ENCODE peak calls at places on chromosome 15, in four cellular contexts. One of them, this sample, is unnamed.

GRCh38 chr15:85920926-85921325 is 126.2 kb upstream of the KLHL25 start:
- DNase-seq in K562: no peak
- DNase-seq in WTC11: no peak
- DNase-seq in GM12878: no peak
- DNase-seq in this sample: no peak

GRCh38 chr15:27692438-27692837 is 406.7 kb downstream of the OCA2 start:
- DNase-seq in K562: no peak
- DNase-seq in WTC11: no peak
- DNase-seq in GM12878: no peak
- DNase-seq in this sample: no peak

GRCh38 chr15:32888221-32888761 is 170.5 kb downstream of the GREM1 start:
- DNase-seq in K562: no peak
- DNase-seq in WTC11: no peak
- DNase-seq in GM12878: no peak
- DNase-seq in this sample: no peak

GRCh38 chr15:97446138-97446537 is 514.4 kb upstream of the ARRDC4 start:
- DNase-seq in K562: no peak
- DNase-seq in WTC11: peak; percentile 14
- DNase-seq in GM12878: no peak
- DNase-seq in this sample: no peak

GRCh38 chr15:79197285-79197684 is 85.2 kb upstream of the ANKRD34C start:
- DNase-seq in K562: no peak
- DNase-seq in WTC11: no peak
- DNase-seq in GM12878: no peak
- DNase-seq in this sample: no peak

GRCh38 chr15:100338971-100339444 is 2.8 kb downstream of the ADAMTS17 start:
- DNase-seq in K562: peak; percentile 20
- DNase-seq in WTC11: peak; percentile 61
- DNase-seq in GM12878: no peak
- DNase-seq in this sample: peak; percentile 30

GRCh38 chr15:85397151-85397550 is 16.7 kb downstream of the AKAP13 start:
- DNase-seq in K562: no peak
- DNase-seq in WTC11: no peak
- DNase-seq in GM12878: no peak
- DNase-seq in this sample: no peak

GRCh38 chr15:42156266-42156922 is at the start of gene PLA2G4F:
- DNase-seq in K562: no peak
- DNase-seq in WTC11: no peak
- DNase-seq in GM12878: no peak
- DNase-seq in this sample: no peak

GRCh38 chr15:64443747-64444621 is 16.4 kb upstream of the ZNF609 start:
- DNase-seq in K562: peak; percentile 53
- DNase-seq in WTC11: no peak
- DNase-seq in GM12878: no peak
- DNase-seq in this sample: peak; percentile 10

GRCh38 chr15:66635817-66636216 is 66.2 kb upstream of the SMAD6 start:
- DNase-seq in K562: no peak
- DNase-seq in WTC11: no peak
- DNase-seq in GM12878: no peak
- DNase-seq in this sample: no peak

DNA sequence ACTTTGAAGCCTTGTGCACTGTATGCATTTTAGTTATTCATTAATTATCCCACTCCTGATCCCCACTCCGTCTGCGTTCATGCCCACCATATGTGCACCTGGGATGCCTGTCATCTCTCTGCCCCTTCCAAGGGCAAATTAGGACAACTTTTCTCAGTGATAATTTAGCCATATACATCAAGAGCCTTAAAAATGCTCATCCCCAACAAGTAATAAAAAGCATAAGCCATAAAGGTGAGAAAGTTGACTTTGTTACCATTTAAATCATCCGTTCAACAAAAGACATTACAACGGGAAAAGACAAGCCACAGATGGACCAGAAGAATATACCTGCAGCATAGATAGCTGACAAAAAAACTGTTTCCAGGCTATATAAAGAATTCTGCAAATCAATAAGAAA is 131.4 kb upstream of the LINGO1 start:
- DNase-seq in K562: no peak
- DNase-seq in WTC11: no peak
- DNase-seq in GM12878: no peak
- DNase-seq in this sample: no peak
- TF ChIP-seq TCF7 in K562: no peak
- TF ChIP-seq TCF7 in WTC11: no peak
- TF ChIP-seq TCF7 in GM12878: no peak
- TF ChIP-seq TCF7 in this sample: no peak

GRCh38 chr15:80779658-80780415 is 667 bp downstream of the CEMIP start:
- DNase-seq in K562: no peak
- DNase-seq in WTC11: peak; percentile 37
- DNase-seq in GM12878: no peak
- DNase-seq in this sample: peak; percentile 25
- TF ChIP-seq TCF7 in K562: no peak
- TF ChIP-seq TCF7 in WTC11: no peak
- TF ChIP-seq TCF7 in GM12878: no peak
- TF ChIP-seq TCF7 in this sample: no peak

DNA sequence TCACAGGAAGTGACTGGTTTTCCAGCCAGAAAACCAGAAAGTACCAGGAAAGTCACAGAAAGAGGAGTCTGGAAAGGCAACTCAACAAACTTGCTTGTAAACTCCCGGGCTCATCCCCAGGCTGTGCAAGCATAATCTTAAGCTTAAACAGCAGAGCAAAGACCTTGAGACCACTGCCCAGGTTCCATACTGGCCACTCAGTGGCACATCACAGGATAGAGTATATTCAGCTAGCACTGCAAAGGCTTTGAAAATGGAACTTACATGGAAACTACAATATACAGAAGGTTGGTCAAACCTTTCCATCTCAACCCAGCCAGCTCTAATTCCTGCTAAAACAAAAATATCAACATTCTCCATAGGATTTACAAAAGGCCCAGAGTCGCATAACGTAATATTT is 20.1 kb downstream of the DMXL2 start:
- DNase-seq in K562: no peak
- DNase-seq in WTC11: no peak
- DNase-seq in GM12878: no peak
- DNase-seq in this sample: no peak
- TF ChIP-seq TCF7 in K562: no peak
- TF ChIP-seq TCF7 in WTC11: no peak
- TF ChIP-seq TCF7 in GM12878: no peak
- TF ChIP-seq TCF7 in this sample: no peak

DNA sequence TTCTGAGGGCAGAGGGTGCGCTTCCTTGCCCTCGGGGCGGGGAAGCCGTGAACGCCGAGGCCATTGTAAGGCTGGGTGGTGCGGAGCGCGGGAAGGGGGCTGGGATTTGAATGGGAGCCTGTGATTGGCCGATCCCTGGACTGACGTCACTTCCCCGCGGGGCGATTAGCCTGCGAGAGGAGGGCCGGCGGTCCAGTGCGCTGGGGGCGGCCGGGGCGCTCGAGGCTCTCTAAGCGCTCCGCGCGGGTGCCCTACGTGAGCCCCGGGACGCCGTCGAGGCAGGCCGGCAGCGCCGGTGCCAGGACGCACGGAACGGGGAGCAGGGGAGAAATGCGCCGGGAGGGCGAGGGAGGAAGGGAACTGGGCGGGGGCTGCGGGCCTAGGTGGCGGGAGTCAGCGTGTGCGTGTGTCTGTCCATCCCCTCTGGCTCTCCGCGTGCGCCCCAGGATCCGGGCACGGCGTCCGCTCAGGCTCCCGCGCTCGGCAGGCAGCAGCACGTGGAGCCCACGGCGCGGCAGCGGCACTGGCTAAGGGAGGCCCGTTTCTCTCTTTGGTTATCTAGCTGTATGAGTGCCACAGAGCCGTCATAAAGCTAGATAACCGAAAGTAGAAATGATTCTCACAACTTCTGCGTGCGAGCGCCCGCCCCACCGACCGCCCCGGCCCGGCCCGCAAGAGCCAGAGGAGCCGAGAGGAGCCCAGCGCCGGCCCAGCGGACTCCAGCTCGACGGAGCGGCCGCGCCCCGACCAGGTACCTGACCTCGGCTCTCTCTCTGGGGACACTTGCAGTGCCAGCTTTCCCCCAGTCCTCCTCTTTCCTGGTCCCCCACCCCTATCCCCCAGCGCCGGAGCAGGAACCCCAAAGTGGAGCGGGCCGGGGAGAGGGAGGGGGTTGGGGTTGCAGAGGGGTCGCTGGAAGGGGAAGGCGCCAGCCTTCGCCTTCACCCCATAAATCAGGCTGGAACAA is 33.1 kb upstream of the POLG start:
- DNase-seq in K562: peak; percentile 93
- DNase-seq in WTC11: peak; percentile 87
- DNase-seq in GM12878: no peak
- DNase-seq in this sample: no peak
- TF ChIP-seq TCF7 in K562: no peak
- TF ChIP-seq TCF7 in WTC11: peak; percentile 63
- TF ChIP-seq TCF7 in GM12878: no peak
- TF ChIP-seq TCF7 in this sample: no peak

GRCh38 chr15:31267161-31268107 is 59.2 kb upstream of the KLF13 start:
- DNase-seq in K562: no peak
- DNase-seq in WTC11: peak; percentile 3
- DNase-seq in GM12878: no peak
- DNase-seq in this sample: no peak

GRCh38 chr15:31265090-31265870 is 61.4 kb upstream of the KLF13 start:
- DNase-seq in K562: no peak
- DNase-seq in WTC11: peak; percentile 6
- DNase-seq in GM12878: no peak
- DNase-seq in this sample: peak; percentile 79

GRCh38 chr15:31264534-31265089 is 62.0 kb upstream of the KLF13 start:
- DNase-seq in K562: no peak
- DNase-seq in WTC11: peak; percentile 1
- DNase-seq in GM12878: no peak
- DNase-seq in this sample: no peak

GRCh38 chr15:31266712-31267111 is 59.9 kb upstream of the KLF13 start:
- DNase-seq in K562: no peak
- DNase-seq in WTC11: peak; percentile 12
- DNase-seq in GM12878: no peak
- DNase-seq in this sample: no peak

GRCh38 chr15:31265871-31266711 is 60.5 kb upstream of the KLF13 start:
- DNase-seq in K562: no peak
- DNase-seq in WTC11: peak; percentile 14
- DNase-seq in GM12878: peak; percentile 86
- DNase-seq in this sample: no peak
- TF ChIP-seq TCF7 in K562: no peak
- TF ChIP-seq TCF7 in WTC11: no peak
- TF ChIP-seq TCF7 in GM12878: no peak
- TF ChIP-seq TCF7 in this sample: no peak

This sample was measured in HepG2.